ENCODE peak calls at places on chromosomes 4 and X, in eight cellular contexts. U is stimulated activated CD4-positive, alpha-beta T cell treated with anti-CD3 and anti-CD28 coated beads, Interleukin-1b, Interleukin-23, amount 100 ng/mL, for 4 hours; L is activated CD4-positive, alpha-beta memory T cell treated with anti-CD3 and anti-CD28 coated beads, Interleukin-2, amount 10 ng/mL, durations not matched to agents 7 days and 5 days; B is A549; I is activated effector memory CD4-positive, alpha-beta T cell treated with anti-CD3 and anti-CD28 coated beads, Interleukin-2, amount 50 U/mL, for 16 hours; X is RPMI7951; M is head of caudate nucleus; Y is NCI-H524. V is an unnamed sample.

GRCh38 chr4:92381640-92382039 is 77.9 kb downstream of the GRID2 start:
- DNase-seq in U (no peak), L (no peak), B (no peak), I (no peak), X (peak; percentile 1), M (no peak), Y (no peak), V (no peak)

GRCh38 chrX:131331152-131331551 is 42.0 kb upstream of the IGSF1 start:
- DNase-seq in U (no peak), L (no peak), B (peak; percentile 1), I (no peak), X (no peak), M (no peak), Y (no peak), V (no peak)

GRCh38 chr4:90689739-90690138 is 562.5 kb downstream of the CCSER1 start:
- DNase-seq in U (no peak), L (no peak), B (no peak), I (no peak), X (no peak), M (no peak), Y (no peak), V (no peak)

GRCh38 chrX:153689654-153690465 is 2.1 kb downstream of the SLC6A8 start:
- DNase-seq in U (no peak), L (no peak), B (no peak), I (no peak), X (peak; percentile 8), M (no peak), Y (no peak), V (no peak)

GRCh38 chrX:133911816-133912495 is 73.4 kb downstream of the GPC3 start:
- DNase-seq in U (no peak), L (no peak), B (no peak), I (no peak), X (no peak), M (no peak), Y (peak; percentile 71), V (no peak)

GRCh38 chrX:113644426-113644825 is 803.8 kb upstream of the AMOT start:
- DNase-seq in U (no peak), L (no peak), B (no peak), I (no peak), X (peak; percentile 69), M (no peak), Y (no peak), V (no peak)

GRCh38 chr4:157221426-157221894 is 932 bp downstream of the GRIA2 start:
- DNase-seq in U (no peak), L (no peak), B (no peak), I (no peak), X (no peak), M (peak; percentile 39), Y (no peak), V (no peak)

GRCh38 chr4:89024051-89024675 is 32.8 kb downstream of the FAM13A start:
- DNase-seq in U (no peak), L (peak; percentile 44), B (peak; percentile 70), I (no peak), X (peak; percentile 65), M (peak; percentile 61), Y (peak; percentile 64), V (no peak)

GRCh38 chr4:186807809-186808634 is 84.4 kb upstream of the FAT1 start:
- DNase-seq in U (no peak), L (no peak), B (no peak), I (no peak), X (no peak), M (no peak), Y (no peak), V (no peak)

GRCh38 chr4:159069922-159070321 is 33.0 kb upstream of the RAPGEF2 start:
- DNase-seq in U (no peak), L (no peak), B (no peak), I (no peak), X (peak; percentile 74), M (no peak), Y (peak; percentile 11), V (no peak)

GRCh38 chrX:1140236-1140681 is 72.2 kb downstream of the CRLF2 start:
- DNase-seq in U (no peak), L (no peak), B (no peak), I (no peak), X (no peak), M (no peak), Y (no peak), V (no peak)

GRCh38 chr4:26220704-26221103 is 100.1 kb upstream of the RBPJ start:
- DNase-seq in U (no peak), L (no peak), B (no peak), I (no peak), X (peak; percentile 51), M (no peak), Y (no peak), V (no peak)

GRCh38 chr4:143728171-143728570 is 27.7 kb upstream of the FREM3 start:
- DNase-seq in U (no peak), L (no peak), B (no peak), I (no peak), X (no peak), M (no peak), Y (no peak), V (no peak)

GRCh38 chrX:138191998-138192397 is 519.5 kb downstream of the FGF13 start:
- DNase-seq in U (no peak), L (no peak), B (peak; percentile 32), I (no peak), X (no peak), M (peak; percentile 25), Y (peak; percentile 23), V (no peak)

V was measured in heart right ventricle.